ENCODE peak calls at places on chromosomes 4 and X, in eight cellular contexts. Y, S, I, L, X, K, T and W are unnamed samples.

GRCh38 chr4:184648220-184649025 is 824 bp downstream of the CASP3 start:
- DNase-seq in S (peak; percentile 69), X (peak; percentile 74), I (peak; percentile 11), K (no peak), L (peak; percentile 32), T (peak; percentile 28), Y (no peak), W (no peak)

GRCh38 chr4:107603430-107603829 is 116.6 kb downstream of the PAPSS1 start:
- DNase-seq in S (no peak), K (no peak), Y (no peak), T (no peak), L (no peak), X (no peak), I (no peak), W (no peak)

GRCh38 chr4:57099363-57099762 is 10.8 kb downstream of the IGFBP7 start:
- DNase-seq in X (no peak), Y (no peak), S (no peak), I (no peak), K (no peak), L (no peak), T (no peak), W (no peak)

GRCh38 chrX:130086414-130087207 is 23.7 kb downstream of the ELF4 start:
- DNase-seq in K (no peak), X (no peak), Y (no peak), T (peak; percentile 65), L (peak; percentile 34), S (no peak), I (peak; percentile 47), W (no peak)

GRCh38 chrX:16491461-16491860 is 158.5 kb upstream of the S100G start:
- DNase-seq in I (no peak), L (no peak), S (no peak), Y (no peak), K (no peak), X (no peak), T (no peak), W (no peak)

GRCh38 chr4:5982156-5982973 is 35.9 kb downstream of the C4orf50 start:
- DNase-seq in L (no peak), I (no peak), S (no peak), T (no peak), K (no peak), Y (no peak), X (no peak), W (no peak)

GRCh38 chr4:114785570-114785969 is 187.0 kb downstream of the UGT8 start:
- DNase-seq in S (no peak), K (no peak), T (no peak), L (no peak), I (no peak), Y (no peak), X (no peak), W (no peak)

GRCh38 chr4:4302416-4302815 is 12.4 kb downstream of the ZBTB49 start:
- DNase-seq in S (no peak), X (peak; percentile 38), I (no peak), L (no peak), T (no peak), Y (no peak), K (no peak), W (no peak)

GRCh38 chrX:20274121-20274520 is 7.4 kb upstream of the RPS6KA3 start:
- DNase-seq in Y (no peak), T (no peak), L (no peak), X (no peak), I (no peak), S (no peak), K (no peak), W (no peak)

GRCh38 chr4:125352521-125352920 is 37.8 kb downstream of the FAT4 start:
- DNase-seq in K (no peak), S (no peak), X (no peak), L (no peak), Y (no peak), I (no peak), T (no peak), W (no peak)

GRCh38 chr4:183469327-183469726 is 24.9 kb downstream of the CDKN2AIP start:
- DNase-seq in X (no peak), L (no peak), Y (no peak), I (no peak), K (no peak), S (no peak), T (no peak), W (no peak)

GRCh38 chr4:39713691-39714090 is 15.8 kb downstream of the UBE2K start:
- DNase-seq in X (no peak), K (no peak), S (no peak), L (no peak), T (no peak), I (no peak), Y (no peak), W (no peak)

GRCh38 chr4:1113311-1114009 is at the start of gene RNF212:
- DNase-seq in K (no peak), T (peak; percentile 45), Y (no peak), L (no peak), X (peak; percentile 7), I (peak; percentile 46), S (no peak), W (no peak)